ENCODE peak calls at places on chromosomes 4 and X, in five cellular contexts. R is neural progenitor cell, C is hepatocyte, X is cardiac fibroblast, U is colonic mucosa. H is an unnamed sample.

GRCh38 chr4:57064811-57065711 is 45.1 kb downstream of the IGFBP7 start:
- DNase-seq in R (no peak), C (no peak), X (peak; percentile 96), U (no peak), H (no peak)

GRCh38 chrX:71941771-71942170 is 31.1 kb downstream of the NHSL2 start:
- DNase-seq in R (no peak), C (peak; percentile 49), X (peak; percentile 59), U (no peak), H (no peak)

GRCh38 chr4:17168571-17168970 is 270.1 kb upstream of the LDB2 start:
- DNase-seq in R (no peak), C (peak; percentile 28), X (peak; percentile 85), U (no peak), H (peak; percentile 26)

GRCh38 chrX:123454712-123455431 is 270.8 kb downstream of the GRIA3 start:
- DNase-seq in R (no peak), C (no peak), X (no peak), U (no peak), H (peak; percentile 6)

GRCh38 chrX:107496786-107497185 is 47.3 kb downstream of the FRMPD3 start:
- DNase-seq in R (no peak), C (no peak), X (no peak), U (no peak), H (no peak)

GRCh38 chr4:124334119-124334518 is 378.4 kb downstream of the ANKRD50 start:
- DNase-seq in R (peak; percentile 69), C (peak; percentile 80), X (peak; percentile 96), U (peak; percentile 28), H (peak; percentile 58)

GRCh38 chrX:13747836-13748235 is 13.3 kb downstream of the OFD1 start:
- DNase-seq in R (peak; percentile 33), C (peak; percentile 44), X (peak; percentile 78), U (peak; percentile 40), H (no peak)

GRCh38 chr4:26263165-26263564 is 57.6 kb upstream of the RBPJ start:
- DNase-seq in R (no peak), C (peak; percentile 16), X (no peak), U (peak; percentile 29), H (no peak)

GRCh38 chrX:40281341-40282005 is 183.7 kb upstream of the BCOR start:
- DNase-seq in R (no peak), C (no peak), X (no peak), U (no peak), H (no peak)

GRCh38 chr4:143353797-143354196 is 17.1 kb downstream of the GAB1 start:
- DNase-seq in R (no peak), C (no peak), X (no peak), U (no peak), H (no peak)

GRCh38 chr4:123317211-123317610 is 79.4 kb upstream of the SPRY1 start:
- DNase-seq in R (no peak), C (no peak), X (no peak), U (no peak), H (no peak)

GRCh38 chrX:16087081-16087480 is 36.3 kb upstream of the GRPR start:
- DNase-seq in R (no peak), C (peak; percentile 19), X (peak; percentile 0), U (no peak), H (peak; percentile 24)

GRCh38 chrX:150229481-150229880 is 133.6 kb upstream of the MAMLD1 start:
- DNase-seq in R (no peak), C (no peak), X (no peak), U (peak; percentile 6), H (no peak)

GRCh38 chr4:65437102-65437501 is 233.2 kb downstream of the EPHA5 start:
- DNase-seq in R (no peak), C (peak; percentile 20), X (peak; percentile 65), U (no peak), H (peak; percentile 7)

GRCh38 chr4:157564771-157565170 is 344.2 kb downstream of the GRIA2 start:
- DNase-seq in R (no peak), C (no peak), X (no peak), U (no peak), H (no peak)

GRCh38 chr4:183823394-183823793 is 81.7 kb upstream of the STOX2 start:
- DNase-seq in R (peak; percentile 31), C (peak; percentile 75), X (peak; percentile 52), U (no peak), H (peak; percentile 86)

GRCh38 chr4:12486995-12487394 is 997.1 kb downstream of the RAB28 start:
- DNase-seq in R (no peak), C (peak; percentile 11), X (peak; percentile 56), U (no peak), H (no peak)

GRCh38 chr4:27040351-27040750 is 179.7 kb downstream of the STIM2 start:
- DNase-seq in R (no peak), C (no peak), X (no peak), U (no peak), H (no peak)

GRCh38 chr4:168666531-168666930 is 169.7 kb downstream of the PALLD start:
- DNase-seq in R (no peak), C (no peak), X (peak; percentile 50), U (no peak), H (peak; percentile 75)

GRCh38 chr4:153222162-153222789 is 18.0 kb downstream of the TRIM2 start:
- DNase-seq in R (peak; percentile 91), C (peak; percentile 81), X (peak; percentile 84), U (peak; percentile 77), H (no peak)

GRCh38 chr4:180377741-180378140 is 1865.5 kb upstream of the TENM3 start:
- DNase-seq in R (no peak), C (no peak), X (no peak), U (no peak), H (no peak)

GRCh38 chr4:38180456-38180855 is 220.3 kb downstream of the PTTG2 start:
- DNase-seq in R (no peak), C (no peak), X (no peak), U (no peak), H (no peak)

GRCh38 chrX:50643525-50644137 is 170.4 kb downstream of the SHROOM4 start:
- DNase-seq in R (no peak), C (no peak), X (no peak), U (no peak), H (no peak)

GRCh38 chrX:39476596-39476995 is 621.2 kb downstream of the BCOR start:
- DNase-seq in R (peak; percentile 56), C (peak; percentile 20), X (no peak), U (no peak), H (no peak)

GRCh38 chr4:118265312-118266144 is 87.3 kb downstream of the PRSS12 start:
- DNase-seq in R (no peak), C (peak; percentile 31), X (no peak), U (peak; percentile 57), H (no peak)

GRCh38 chr4:177706916-177707315 is 264.7 kb upstream of the AGA start:
- DNase-seq in R (no peak), C (no peak), X (no peak), U (no peak), H (no peak)

GRCh38 chrX:29478336-29479069 is 736.9 kb upstream of the MAGEB2 start:
- DNase-seq in R (peak; percentile 64), C (peak; percentile 54), X (peak; percentile 50), U (peak; percentile 29), H (no peak)

GRCh38 chr4:94076498-94076897 is 131.2 kb upstream of the SMARCAD1 start:
- DNase-seq in R (no peak), C (no peak), X (no peak), U (no peak), H (no peak)

GRCh38 chrX:74195605-74196004 is 108.4 kb upstream of the ZCCHC13 start:
- DNase-seq in R (no peak), C (no peak), X (no peak), U (no peak), H (no peak)

GRCh38 chr4:28449080-28449479 is 1588.4 kb downstream of the STIM2 start:
- DNase-seq in R (no peak), C (no peak), X (no peak), U (no peak), H (no peak)

GRCh38 chrX:133542476-133542875 is 127.2 kb upstream of the GPC4 start:
- DNase-seq in R (no peak), C (no peak), X (peak; percentile 1), U (no peak), H (no peak)

GRCh38 chr4:166257891-166258290 is 384.9 kb downstream of the TLL1 start:
- DNase-seq in R (no peak), C (no peak), X (no peak), U (no peak), H (no peak)

DNA sequence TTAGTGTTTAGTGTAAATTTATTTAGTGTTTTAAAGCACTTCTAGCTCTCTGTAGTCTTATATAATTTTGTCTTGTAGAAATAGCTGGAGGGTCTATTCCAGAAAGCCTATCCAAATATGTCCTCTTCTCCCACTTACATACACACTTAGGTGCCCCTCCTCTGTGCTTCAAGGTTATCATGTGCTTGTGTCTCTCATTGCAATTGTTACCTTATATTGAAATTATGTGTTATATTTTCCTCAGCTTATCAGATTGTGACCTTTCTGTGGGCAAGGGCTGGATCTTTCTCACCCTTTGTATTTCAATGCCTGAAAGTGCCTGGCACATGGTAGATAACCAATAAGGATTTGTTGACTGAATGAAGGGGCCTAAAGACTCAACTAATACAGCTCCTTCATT is 18.4 kb downstream of the WDR44 start:
- DNase-seq in R (no peak), C (no peak), X (no peak), U (no peak), H (no peak)
- TF ChIP-seq CTCF in R (no peak), C (no peak), X (no peak), U (no peak), H (no peak)

GRCh38 chrX:148599404-148599803 is 99.0 kb downstream of the AFF2 start:
- DNase-seq in R (no peak), C (no peak), X (no peak), U (no peak), H (no peak)
- H3K4me3 ChIP-seq in R (no peak overlapping the region), C (no peak overlapping the region), X (no peak overlapping the region), U (no peak overlapping the region), H (no peak overlapping the region)

DNA sequence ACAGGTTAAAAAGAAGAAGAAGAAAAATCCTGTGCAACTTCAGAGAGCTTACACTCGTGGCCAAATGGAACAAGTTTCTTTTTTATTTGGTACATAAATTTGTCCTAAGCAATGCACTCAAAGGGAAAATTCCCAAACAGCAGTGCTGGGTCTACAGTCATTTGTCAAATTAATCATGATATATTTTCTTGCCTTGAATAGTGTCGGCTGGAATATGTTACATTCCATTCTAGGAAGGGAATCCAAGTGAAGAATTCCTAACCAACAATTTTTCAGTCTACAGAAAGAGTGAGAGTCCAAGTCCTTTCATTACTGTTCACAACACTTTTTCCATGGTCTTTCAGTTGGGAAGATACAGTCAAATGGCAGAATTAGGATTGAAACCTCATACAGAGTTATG is 63.9 kb downstream of the HAND2 start:
- DNase-seq in R (no peak), C (no peak), X (no peak), U (no peak), H (no peak)
- TF ChIP-seq CTCF in R (no peak), C (no peak), X (no peak), U (no peak), H (no peak)

DNA sequence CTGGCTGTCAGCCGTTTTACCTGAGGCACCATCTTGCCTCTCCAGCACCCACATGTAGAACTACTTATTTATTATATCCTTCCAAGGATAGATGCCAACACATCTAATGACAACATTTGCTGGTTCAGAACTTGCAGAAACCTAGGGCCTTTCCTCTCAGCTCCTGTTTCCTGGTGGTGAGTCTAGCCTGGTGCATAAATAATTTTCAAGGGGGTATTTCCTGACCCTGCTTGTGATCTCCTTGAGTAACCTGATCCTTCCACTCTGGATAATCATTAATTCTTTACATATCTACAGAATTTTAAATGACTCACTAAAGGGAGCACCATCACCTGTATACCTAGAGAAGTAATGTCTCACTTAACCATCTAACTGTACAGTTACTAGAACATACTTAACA is 153.4 kb downstream of the PPARGC1A start:
- DNase-seq in R (no peak), C (no peak), X (no peak), U (no peak), H (no peak)
- H3K4me3 ChIP-seq in R (no peak overlapping the region), C (no peak overlapping the region), X (no peak overlapping the region), U (no peak overlapping the region), H (no peak overlapping the region)

GRCh38 chr4:14193601-14194000 is 566.1 kb upstream of the BOD1L1 start:
- DNase-seq in R (no peak), C (no peak), X (peak; percentile 43), U (no peak), H (peak; percentile 9)
- TF ChIP-seq CTCF in R (no peak), C (no peak), X (no peak), U (no peak), H (no peak)